ENCODE peak calls at places on chromosomes 16 and 17, in four cellular contexts. One of them, this sample, is unnamed.

GRCh38 chr17:69997332-69997731 is 77.7 kb upstream of the KCNJ16 start:
- DNase-seq in HCT116: no peak
- DNase-seq in GM12865: no peak
- DNase-seq in fibroblast of mammary gland: peak; percentile 22
- DNase-seq in this sample: peak; percentile 28

GRCh38 chr17:41792835-41793748 is 6.6 kb upstream of the JUP start:
- DNase-seq in HCT116: peak; percentile 79
- DNase-seq in fibroblast of mammary gland: no peak
- DNase-seq in GM12865: no peak
- DNase-seq in this sample: peak; percentile 59

GRCh38 chr17:50060951-50061712 is 5.2 kb downstream of the ITGA3 start:
- DNase-seq in fibroblast of mammary gland: peak; percentile 79
- DNase-seq in HCT116: no peak
- DNase-seq in GM12865: no peak
- DNase-seq in this sample: peak; percentile 87

GRCh38 chr16:56506941-56507340 is 12.9 kb downstream of the BBS2 start:
- DNase-seq in fibroblast of mammary gland: peak; percentile 56
- DNase-seq in GM12865: no peak
- DNase-seq in HCT116: no peak
- DNase-seq in this sample: peak; percentile 79

GRCh38 chr17:79038545-79039135 is 14.7 kb downstream of the C1QTNF1 start:
- DNase-seq in HCT116: no peak
- DNase-seq in GM12865: peak; percentile 67
- DNase-seq in fibroblast of mammary gland: peak; percentile 99
- DNase-seq in this sample: peak; percentile 100

GRCh38 chr17:49459401-49459984 is 35.6 kb upstream of the NGFR start:
- DNase-seq in HCT116: no peak
- DNase-seq in GM12865: no peak
- DNase-seq in fibroblast of mammary gland: no peak
- DNase-seq in this sample: no peak

GRCh38 chr17:71071837-71072236 is 902.5 kb downstream of the KCNJ2 start:
- DNase-seq in fibroblast of mammary gland: peak; percentile 100
- DNase-seq in GM12865: no peak
- DNase-seq in HCT116: peak; percentile 98
- DNase-seq in this sample: peak; percentile 91

GRCh38 chr16:27721548-27722265 is 171.8 kb downstream of the KATNIP start:
- DNase-seq in GM12865: no peak
- DNase-seq in fibroblast of mammary gland: peak; percentile 97
- DNase-seq in HCT116: no peak
- DNase-seq in this sample: peak; percentile 100

GRCh38 chr17:82888583-82889495 is 49.0 kb upstream of the ZNF750 start:
- DNase-seq in fibroblast of mammary gland: no peak
- DNase-seq in HCT116: no peak
- DNase-seq in GM12865: no peak
- DNase-seq in this sample: no peak

GRCh38 chr16:11155284-11155806 is 100.7 kb downstream of the SOCS1 start:
- DNase-seq in GM12865: no peak
- DNase-seq in fibroblast of mammary gland: peak; percentile 41
- DNase-seq in HCT116: no peak
- DNase-seq in this sample: peak; percentile 91

GRCh38 chr17:82449883-82450356 is 632 bp downstream of the CYBC1 start:
- DNase-seq in fibroblast of mammary gland: no peak
- DNase-seq in GM12865: no peak
- DNase-seq in HCT116: no peak
- DNase-seq in this sample: no peak

GRCh38 chr17:51819341-51819740 is 339.2 kb downstream of the CA10 start:
- DNase-seq in GM12865: no peak
- DNase-seq in HCT116: no peak
- DNase-seq in fibroblast of mammary gland: no peak
- DNase-seq in this sample: no peak

GRCh38 chr17:41672153-41672552 is 16.5 kb upstream of the EIF1 start:
- DNase-seq in fibroblast of mammary gland: no peak
- DNase-seq in GM12865: no peak
- DNase-seq in HCT116: no peak
- DNase-seq in this sample: no peak

GRCh38 chr17:35788504-35788998 is 6.9 kb downstream of the MMP28 start:
- DNase-seq in GM12865: no peak
- DNase-seq in HCT116: no peak
- DNase-seq in fibroblast of mammary gland: peak; percentile 96
- DNase-seq in this sample: peak; percentile 78

GRCh38 chr17:32253117-32253611 is 12.5 kb upstream of the RHBDL3 start:
- DNase-seq in GM12865: peak; percentile 77
- DNase-seq in fibroblast of mammary gland: peak; percentile 72
- DNase-seq in HCT116: peak; percentile 54
- DNase-seq in this sample: peak; percentile 75

GRCh38 chr17:44438634-44439033 is 49.2 kb upstream of the ITGA2B start:
- DNase-seq in GM12865: peak; percentile 72
- DNase-seq in fibroblast of mammary gland: peak; percentile 11
- DNase-seq in HCT116: no peak
- DNase-seq in this sample: no peak

GRCh38 chr17:78697122-78697845 is 84.8 kb downstream of the CYTH1 start:
- DNase-seq in HCT116: no peak
- DNase-seq in fibroblast of mammary gland: peak; percentile 75
- DNase-seq in GM12865: peak; percentile 63
- DNase-seq in this sample: peak; percentile 61

GRCh38 chr16:19067349-19068236 is at the start of gene COQ7:
- DNase-seq in fibroblast of mammary gland: peak; percentile 100
- DNase-seq in HCT116: peak; percentile 100
- DNase-seq in GM12865: peak; percentile 100
- DNase-seq in this sample: peak; percentile 100

GRCh38 chr16:19068237-19068815 is 912 bp downstream of the COQ7 start:
- DNase-seq in HCT116: no peak
- DNase-seq in fibroblast of mammary gland: no peak
- DNase-seq in GM12865: no peak
- DNase-seq in this sample: no peak

GRCh38 chr16:19062706-19063105 is 4.7 kb upstream of the COQ7 start:
- DNase-seq in fibroblast of mammary gland: no peak
- DNase-seq in GM12865: no peak
- DNase-seq in HCT116: no peak
- DNase-seq in this sample: no peak

GRCh38 chr16:19071811-19072777 is 4.7 kb downstream of the COQ7 start:
- DNase-seq in GM12865: peak; percentile 61
- DNase-seq in fibroblast of mammary gland: peak; percentile 58
- DNase-seq in HCT116: peak; percentile 47
- DNase-seq in this sample: peak; percentile 68

GRCh38 chr16:19066988-19067348 is 446 bp upstream of the COQ7 start:
- DNase-seq in fibroblast of mammary gland: no peak
- DNase-seq in HCT116: no peak
- DNase-seq in GM12865: no peak
- DNase-seq in this sample: no peak
- H3K4me3 ChIP-seq in fibroblast of mammary gland: peak overlapping the region; percentile 19
- H3K4me3 ChIP-seq in HCT116: peak overlapping the region; percentile 63
- H3K4me3 ChIP-seq in GM12865: peak overlapping the region; percentile 33
- H3K4me3 ChIP-seq in this sample: peak overlapping the region; percentile 5

DNA sequence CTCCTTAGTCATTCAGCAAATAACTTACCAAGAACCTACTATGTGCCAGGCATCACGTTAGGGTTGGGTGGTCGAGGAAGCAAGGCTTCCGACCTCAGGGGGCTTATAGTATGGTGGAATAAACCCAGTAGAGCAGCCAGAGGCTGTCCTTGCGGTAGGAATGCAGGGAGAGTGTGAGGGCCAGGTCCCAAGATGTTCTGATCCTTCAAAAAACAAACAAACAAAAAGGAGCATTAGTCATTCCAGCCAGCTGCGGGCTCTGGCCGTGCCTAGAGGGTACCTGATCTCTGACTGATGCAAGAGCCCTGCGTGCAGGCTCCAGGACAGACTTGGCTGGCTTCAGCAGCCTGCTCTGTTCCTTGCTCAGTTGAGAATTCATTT is 18.2 kb downstream of the CYB5D2 start:
- DNase-seq in fibroblast of mammary gland: peak; percentile 92
- DNase-seq in HCT116: no peak
- DNase-seq in GM12865: no peak
- DNase-seq in this sample: peak; percentile 72
- TF ChIP-seq CTCF in fibroblast of mammary gland: peak; percentile 46
- TF ChIP-seq CTCF in HCT116: no peak
- TF ChIP-seq CTCF in GM12865: no peak
- TF ChIP-seq CTCF in this sample: peak; percentile 27

DNA sequence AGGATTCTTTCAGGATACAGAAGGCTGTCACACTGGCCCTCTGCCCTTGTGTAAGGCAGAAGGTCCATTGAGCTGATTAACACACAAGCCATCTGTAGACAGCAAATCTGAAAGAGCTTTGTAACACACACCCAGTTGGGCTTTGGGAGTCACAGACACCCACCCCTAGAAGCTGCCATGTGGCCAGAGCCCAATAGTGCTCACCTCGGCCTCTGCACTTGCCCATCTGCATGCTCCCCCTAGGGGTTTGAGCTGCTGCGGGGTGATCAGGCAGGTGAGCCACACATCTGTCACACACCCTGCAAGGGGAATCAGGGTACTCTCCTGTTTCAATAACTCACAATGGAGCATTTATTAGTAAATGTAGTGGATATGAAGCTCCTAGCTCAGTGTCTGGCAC is 138.3 kb downstream of the CHD9NB start:
- DNase-seq in fibroblast of mammary gland: no peak
- DNase-seq in HCT116: no peak
- DNase-seq in GM12865: no peak
- DNase-seq in this sample: no peak
- H3K4me3 ChIP-seq in fibroblast of mammary gland: no peak overlapping the region
- H3K4me3 ChIP-seq in HCT116: no peak overlapping the region
- H3K4me3 ChIP-seq in GM12865: no peak overlapping the region
- H3K4me3 ChIP-seq in this sample: no peak overlapping the region

DNA sequence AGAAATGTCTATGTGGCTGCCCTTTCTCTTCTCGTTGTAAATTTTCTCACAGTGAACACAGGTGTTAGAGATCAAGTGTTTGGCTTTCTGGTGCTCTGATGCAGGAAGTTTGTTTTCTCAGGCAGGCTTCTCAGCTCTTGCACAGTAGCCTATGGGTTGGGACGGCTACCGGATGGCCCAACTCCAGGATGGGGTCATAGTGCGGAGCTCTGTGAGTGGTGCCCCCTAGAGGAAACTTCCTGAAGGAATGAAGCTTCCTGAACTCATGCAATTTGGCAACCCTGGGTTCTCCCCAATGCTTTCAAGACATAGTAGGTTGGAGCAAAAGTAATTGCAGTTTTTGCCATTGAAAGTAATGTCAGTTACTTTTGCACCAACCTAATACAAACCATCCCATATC is 407.5 kb upstream of the HSBP1 start:
- DNase-seq in GM12865: no peak
- DNase-seq in HCT116: no peak
- DNase-seq in fibroblast of mammary gland: no peak
- DNase-seq in this sample: no peak
- TF ChIP-seq CTCF in GM12865: no peak
- TF ChIP-seq CTCF in HCT116: peak; percentile 34
- TF ChIP-seq CTCF in fibroblast of mammary gland: no peak
- TF ChIP-seq CTCF in this sample: no peak

GRCh38 chr17:39058524-39058923 is 91.3 kb upstream of the FBXO47 start:
- DNase-seq in fibroblast of mammary gland: no peak
- DNase-seq in GM12865: no peak
- DNase-seq in HCT116: no peak
- DNase-seq in this sample: no peak

GRCh38 chr17:39054111-39054645 is 87.0 kb upstream of the FBXO47 start:
- DNase-seq in GM12865: no peak
- DNase-seq in fibroblast of mammary gland: no peak
- DNase-seq in HCT116: no peak
- DNase-seq in this sample: peak; percentile 83

GRCh38 chr17:39063681-39064069 is 87.8 kb downstream of the PLXDC1 start:
- DNase-seq in fibroblast of mammary gland: no peak
- DNase-seq in HCT116: no peak
- DNase-seq in GM12865: no peak
- DNase-seq in this sample: no peak

GRCh38 chr17:39062846-39063680 is 88.4 kb downstream of the PLXDC1 start:
- DNase-seq in HCT116: no peak
- DNase-seq in GM12865: no peak
- DNase-seq in fibroblast of mammary gland: peak; percentile 65
- DNase-seq in this sample: peak; percentile 83

DNA sequence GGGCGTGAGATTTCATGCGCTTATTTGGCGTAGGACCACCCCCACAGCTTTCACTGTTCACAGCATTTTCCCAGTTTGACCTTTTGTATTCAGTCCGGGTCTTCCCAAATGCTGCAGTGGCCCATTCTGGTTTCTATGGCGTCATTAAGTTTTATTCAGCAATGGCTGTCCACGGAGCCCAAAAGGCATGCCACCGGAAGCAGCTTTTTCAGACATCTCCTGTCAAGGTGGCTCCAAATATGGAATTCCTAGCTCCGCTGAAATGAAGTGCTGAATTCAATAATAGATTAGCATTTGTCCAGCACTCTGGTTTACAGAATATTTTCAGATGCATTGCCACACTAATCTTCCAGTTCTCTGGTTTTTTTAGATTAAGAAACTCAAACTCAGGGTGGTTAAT is 90.6 kb upstream of the FBXO47 start:
- DNase-seq in fibroblast of mammary gland: peak; percentile 20
- DNase-seq in HCT116: no peak
- DNase-seq in GM12865: no peak
- DNase-seq in this sample: no peak
- H3K4me3 ChIP-seq in fibroblast of mammary gland: no peak overlapping the region
- H3K4me3 ChIP-seq in HCT116: peak overlapping the region; percentile 77
- H3K4me3 ChIP-seq in GM12865: no peak overlapping the region
- H3K4me3 ChIP-seq in this sample: no peak overlapping the region

DNA sequence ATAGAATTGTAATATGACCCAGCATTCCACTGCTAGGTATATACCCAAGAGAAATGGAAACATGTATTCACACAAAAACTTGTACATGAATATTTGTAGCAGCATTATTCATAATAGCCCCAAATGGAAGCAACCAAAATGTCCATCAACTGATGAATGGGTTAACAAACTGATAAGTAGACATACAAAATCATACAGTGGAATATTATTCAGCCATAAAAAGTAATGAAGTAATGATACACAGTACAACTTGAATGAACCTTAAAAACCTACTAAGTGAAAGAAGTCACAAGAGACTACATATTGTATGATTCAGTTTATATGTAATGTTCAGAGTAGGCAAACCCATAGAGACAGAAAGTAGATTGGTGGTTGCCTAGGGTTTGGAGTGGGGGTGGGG is 40.5 kb upstream of the GOSR1 start:
- DNase-seq in fibroblast of mammary gland: no peak
- DNase-seq in HCT116: no peak
- DNase-seq in GM12865: no peak
- DNase-seq in this sample: no peak
- TF ChIP-seq CTCF in fibroblast of mammary gland: no peak
- TF ChIP-seq CTCF in HCT116: no peak
- TF ChIP-seq CTCF in GM12865: no peak
- TF ChIP-seq CTCF in this sample: no peak

This sample was measured in fibroblast of the aortic adventitia.